ENCODE peak calls at places on chromosomes 2 and 18, in seven cellular contexts. One of them, this sample, is unnamed.
A peak's percentile ranks its signal among the peaks of the same experiment; 100 is the strongest.

GRCh38 chr2:230267556-230267955 is 42.0 kb downstream of the SP140 start:
- DNase-seq in upper lobe of right lung: no peak
- DNase-seq in left lung: no peak
- DNase-seq in ovary: no peak
- DNase-seq in mucosa of descending colon: no peak
- DNase-seq in lower lobe of right lung: no peak
- DNase-seq in breast epithelium: no peak
- DNase-seq in this sample: no peak

GRCh38 chr2:238847841-238848565 is at the start of gene TWIST2:
- DNase-seq in ovary: peak; percentile 84
- DNase-seq in upper lobe of right lung: peak; percentile 90
- DNase-seq in lower lobe of right lung: peak; percentile 81
- DNase-seq in mucosa of descending colon: no peak
- DNase-seq in breast epithelium: no peak
- DNase-seq in left lung: peak; percentile 74
- DNase-seq in this sample: no peak

GRCh38 chr2:37168217-37168981 is 11.6 kb upstream of the EIF2AK2 start:
- DNase-seq in lower lobe of right lung: no peak
- DNase-seq in breast epithelium: no peak
- DNase-seq in left lung: no peak
- DNase-seq in upper lobe of right lung: no peak
- DNase-seq in mucosa of descending colon: peak; percentile 38
- DNase-seq in ovary: no peak
- DNase-seq in this sample: no peak

GRCh38 chr2:28160986-28161425 is 231.7 kb upstream of the FOSL2 start:
- DNase-seq in mucosa of descending colon: no peak
- DNase-seq in lower lobe of right lung: no peak
- DNase-seq in ovary: no peak
- DNase-seq in upper lobe of right lung: no peak
- DNase-seq in left lung: no peak
- DNase-seq in breast epithelium: no peak
- DNase-seq in this sample: no peak

GRCh38 chr2:21231985-21232384 is 108.2 kb downstream of the TDRD15 start:
- DNase-seq in mucosa of descending colon: no peak
- DNase-seq in upper lobe of right lung: no peak
- DNase-seq in ovary: no peak
- DNase-seq in left lung: no peak
- DNase-seq in breast epithelium: no peak
- DNase-seq in lower lobe of right lung: no peak
- DNase-seq in this sample: no peak

GRCh38 chr2:232236200-232236599 is 142.4 kb upstream of the ALPP start:
- DNase-seq in upper lobe of right lung: no peak
- DNase-seq in ovary: no peak
- DNase-seq in breast epithelium: no peak
- DNase-seq in left lung: no peak
- DNase-seq in mucosa of descending colon: no peak
- DNase-seq in lower lobe of right lung: no peak
- DNase-seq in this sample: no peak

GRCh38 chr2:144890828-144891227 is 370.9 kb upstream of the ZEB2 start:
- DNase-seq in lower lobe of right lung: no peak
- DNase-seq in upper lobe of right lung: no peak
- DNase-seq in left lung: no peak
- DNase-seq in ovary: no peak
- DNase-seq in breast epithelium: no peak
- DNase-seq in mucosa of descending colon: no peak
- DNase-seq in this sample: no peak

GRCh38 chr2:199738723-199739412 is 112.1 kb downstream of the FTCDNL1 start:
- DNase-seq in breast epithelium: no peak
- DNase-seq in upper lobe of right lung: no peak
- DNase-seq in mucosa of descending colon: no peak
- DNase-seq in left lung: no peak
- DNase-seq in ovary: no peak
- DNase-seq in lower lobe of right lung: no peak
- DNase-seq in this sample: no peak

GRCh38 chr2:96537066-96537733 is 648 bp downstream of the ARID5A start:
- DNase-seq in mucosa of descending colon: peak; percentile 83
- DNase-seq in breast epithelium: no peak
- DNase-seq in lower lobe of right lung: peak; percentile 93
- DNase-seq in upper lobe of right lung: peak; percentile 92
- DNase-seq in left lung: peak; percentile 88
- DNase-seq in ovary: peak; percentile 71
- DNase-seq in this sample: peak; percentile 37

GRCh38 chr2:170177950-170178781 is at the start of gene MYO3B:
- DNase-seq in upper lobe of right lung: no peak
- DNase-seq in left lung: no peak
- DNase-seq in breast epithelium: no peak
- DNase-seq in ovary: no peak
- DNase-seq in lower lobe of right lung: no peak
- DNase-seq in mucosa of descending colon: no peak
- DNase-seq in this sample: no peak

GRCh38 chr18:45920367-45920766 is 46.8 kb downstream of the EPG5 start:
- DNase-seq in mucosa of descending colon: peak; percentile 71
- DNase-seq in breast epithelium: peak; percentile 91
- DNase-seq in lower lobe of right lung: peak; percentile 77
- DNase-seq in upper lobe of right lung: peak; percentile 84
- DNase-seq in ovary: peak; percentile 52
- DNase-seq in left lung: peak; percentile 67
- DNase-seq in this sample: no peak

GRCh38 chr2:102615620-102616436 is 3.5 kb upstream of the SLC9A2 start:
- DNase-seq in ovary: no peak
- DNase-seq in lower lobe of right lung: peak; percentile 78
- DNase-seq in upper lobe of right lung: peak; percentile 77
- DNase-seq in left lung: peak; percentile 65
- DNase-seq in mucosa of descending colon: peak; percentile 74
- DNase-seq in breast epithelium: no peak
- DNase-seq in this sample: no peak

GRCh38 chr2:106065268-106065982 is 128.7 kb downstream of the UXS1 start:
- DNase-seq in mucosa of descending colon: peak; percentile 27
- DNase-seq in ovary: peak; percentile 52
- DNase-seq in upper lobe of right lung: no peak
- DNase-seq in left lung: no peak
- DNase-seq in lower lobe of right lung: no peak
- DNase-seq in breast epithelium: no peak
- DNase-seq in this sample: no peak

GRCh38 chr2:6031165-6031867 is 339.1 kb downstream of the SOX11 start:
- DNase-seq in ovary: no peak
- DNase-seq in left lung: no peak
- DNase-seq in breast epithelium: no peak
- DNase-seq in mucosa of descending colon: no peak
- DNase-seq in lower lobe of right lung: no peak
- DNase-seq in upper lobe of right lung: no peak
- DNase-seq in this sample: no peak

GRCh38 chr2:171762879-171763573 is 75.8 kb downstream of the DYNC1I2 start:
- DNase-seq in lower lobe of right lung: no peak
- DNase-seq in ovary: no peak
- DNase-seq in left lung: no peak
- DNase-seq in mucosa of descending colon: no peak
- DNase-seq in breast epithelium: no peak
- DNase-seq in upper lobe of right lung: no peak
- DNase-seq in this sample: no peak

GRCh38 chr2:150080115-150080514 is 407.4 kb downstream of the RND3 start:
- DNase-seq in mucosa of descending colon: no peak
- DNase-seq in lower lobe of right lung: no peak
- DNase-seq in left lung: no peak
- DNase-seq in breast epithelium: no peak
- DNase-seq in ovary: no peak
- DNase-seq in upper lobe of right lung: no peak
- DNase-seq in this sample: no peak

DNA sequence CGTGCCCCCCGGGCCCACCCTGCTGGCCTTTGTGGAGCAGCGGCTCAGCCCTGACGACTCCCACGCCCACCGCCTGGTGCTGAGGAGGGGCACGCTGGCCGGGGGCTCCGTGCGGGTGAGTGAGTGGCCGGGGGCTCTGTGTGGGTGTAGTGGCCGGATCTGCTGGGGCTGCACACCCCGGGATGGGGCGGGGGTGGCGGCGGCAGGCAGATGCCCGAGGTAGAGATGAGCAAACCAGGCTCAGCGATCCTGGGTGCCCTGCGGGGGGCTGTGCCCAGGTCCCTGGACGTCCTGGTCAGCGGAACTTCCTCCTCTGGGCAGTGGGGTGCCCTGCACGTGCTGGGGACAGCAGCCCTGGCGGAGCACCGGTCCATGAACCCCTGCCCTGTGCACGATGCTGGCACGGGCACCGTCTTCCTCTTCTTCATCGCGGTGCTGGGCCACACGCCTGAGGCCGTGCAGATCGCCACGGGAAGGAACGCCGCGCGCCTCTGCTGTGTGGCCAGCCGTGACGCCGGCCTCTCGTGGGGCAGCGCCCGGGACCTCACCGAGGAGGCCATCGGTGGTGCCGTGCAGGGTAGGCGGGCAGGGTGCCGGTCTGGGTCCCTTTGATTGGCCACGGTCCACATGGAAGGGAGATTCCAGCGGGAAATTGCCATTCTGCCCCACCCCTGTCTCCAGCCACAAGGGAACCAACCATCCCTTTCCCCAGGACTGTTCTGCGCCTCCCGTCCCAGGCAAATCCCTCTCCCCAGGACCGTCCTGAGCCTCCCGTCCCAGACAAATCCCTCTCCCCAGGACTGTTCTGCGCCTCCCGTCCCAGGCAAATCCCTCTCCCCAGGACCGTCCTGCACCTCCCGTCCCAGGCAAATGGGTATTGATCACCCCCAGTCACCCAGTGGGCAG is 5.8 kb downstream of the NEU4 start:
- DNase-seq in ovary: no peak
- DNase-seq in left lung: peak; percentile 26
- DNase-seq in breast epithelium: peak; percentile 34
- DNase-seq in upper lobe of right lung: peak; percentile 60
- DNase-seq in lower lobe of right lung: peak; percentile 44
- DNase-seq in mucosa of descending colon: peak; percentile 42
- DNase-seq in this sample: no peak
- H3K4me1 ChIP-seq in ovary: no peaks in the 10 kb centered on the region
- H3K4me1 ChIP-seq in left lung: no peaks in the 10 kb centered on the region
- H3K4me1 ChIP-seq in breast epithelium: no peaks in the 10 kb centered on the region
- H3K4me1 ChIP-seq in upper lobe of right lung: no peaks in the 10 kb centered on the region
- H3K4me1 ChIP-seq in lower lobe of right lung: peaks cover 8% of the 10 kb centered on the region
- H3K4me1 ChIP-seq in mucosa of descending colon: peaks cover 15% of the 10 kb centered on the region
- H3K4me1 ChIP-seq in this sample: peaks cover 8% of the 10 kb centered on the region

DNA sequence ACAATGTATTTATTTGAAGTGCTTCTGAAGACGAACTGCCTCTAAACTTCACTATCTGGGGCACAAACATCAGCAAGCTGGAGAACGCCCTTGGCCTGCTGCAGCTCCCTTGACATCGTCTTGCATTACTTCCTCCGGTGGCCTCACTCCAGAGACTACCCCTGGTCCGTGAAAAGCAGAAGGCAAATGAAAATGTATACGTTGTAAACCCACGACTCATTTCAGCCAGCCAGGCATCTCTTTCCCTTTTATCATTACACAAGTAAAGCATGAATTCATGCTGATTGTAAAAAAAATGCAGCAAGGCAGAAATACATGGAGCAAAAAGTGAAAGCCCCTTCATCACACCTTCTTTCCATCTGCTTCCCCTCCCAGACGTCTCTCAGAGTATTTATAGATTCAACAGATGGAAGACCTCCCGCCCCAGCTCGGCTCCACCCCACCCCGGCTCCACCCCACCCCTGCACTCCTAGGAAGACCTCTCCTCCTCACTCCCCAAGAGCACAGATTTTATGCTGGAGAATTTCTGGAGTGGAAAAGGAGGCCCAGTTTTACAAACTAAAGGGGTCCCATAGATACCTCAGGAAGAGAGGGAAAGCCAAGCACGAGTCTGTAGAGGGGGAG is 41.6 kb upstream of the RALBP1 start:
- DNase-seq in breast epithelium: no peak
- DNase-seq in upper lobe of right lung: no peak
- DNase-seq in ovary: no peak
- DNase-seq in mucosa of descending colon: no peak
- DNase-seq in lower lobe of right lung: no peak
- DNase-seq in left lung: no peak
- DNase-seq in this sample: no peak
- H3K4me3 ChIP-seq in breast epithelium: no peak overlapping the region
- H3K4me3 ChIP-seq in upper lobe of right lung: no peak overlapping the region
- H3K4me3 ChIP-seq in ovary: no peak overlapping the region
- H3K4me3 ChIP-seq in mucosa of descending colon: no peak overlapping the region
- H3K4me3 ChIP-seq in lower lobe of right lung: no peak overlapping the region
- H3K4me3 ChIP-seq in left lung: no peak overlapping the region
- H3K4me3 ChIP-seq in this sample: no peak overlapping the region

GRCh38 chr18:49170925-49171509 is 220.3 kb upstream of the SMAD7 start:
- DNase-seq in breast epithelium: no peak
- DNase-seq in lower lobe of right lung: no peak
- DNase-seq in upper lobe of right lung: no peak
- DNase-seq in ovary: no peak
- DNase-seq in left lung: no peak
- DNase-seq in mucosa of descending colon: no peak
- DNase-seq in this sample: no peak

GRCh38 chr18:49168281-49168680 is 217.5 kb upstream of the SMAD7 start:
- DNase-seq in mucosa of descending colon: no peak
- DNase-seq in breast epithelium: no peak
- DNase-seq in left lung: no peak
- DNase-seq in lower lobe of right lung: no peak
- DNase-seq in upper lobe of right lung: no peak
- DNase-seq in ovary: no peak
- DNase-seq in this sample: no peak

GRCh38 chr18:49167084-49167483 is 216.3 kb upstream of the SMAD7 start:
- DNase-seq in left lung: no peak
- DNase-seq in mucosa of descending colon: no peak
- DNase-seq in breast epithelium: no peak
- DNase-seq in ovary: no peak
- DNase-seq in upper lobe of right lung: no peak
- DNase-seq in lower lobe of right lung: no peak
- DNase-seq in this sample: no peak

GRCh38 chr18:49170145-49170544 is 219.4 kb upstream of the SMAD7 start:
- DNase-seq in ovary: no peak
- DNase-seq in left lung: no peak
- DNase-seq in lower lobe of right lung: no peak
- DNase-seq in upper lobe of right lung: no peak
- DNase-seq in mucosa of descending colon: no peak
- DNase-seq in breast epithelium: no peak
- DNase-seq in this sample: no peak

DNA sequence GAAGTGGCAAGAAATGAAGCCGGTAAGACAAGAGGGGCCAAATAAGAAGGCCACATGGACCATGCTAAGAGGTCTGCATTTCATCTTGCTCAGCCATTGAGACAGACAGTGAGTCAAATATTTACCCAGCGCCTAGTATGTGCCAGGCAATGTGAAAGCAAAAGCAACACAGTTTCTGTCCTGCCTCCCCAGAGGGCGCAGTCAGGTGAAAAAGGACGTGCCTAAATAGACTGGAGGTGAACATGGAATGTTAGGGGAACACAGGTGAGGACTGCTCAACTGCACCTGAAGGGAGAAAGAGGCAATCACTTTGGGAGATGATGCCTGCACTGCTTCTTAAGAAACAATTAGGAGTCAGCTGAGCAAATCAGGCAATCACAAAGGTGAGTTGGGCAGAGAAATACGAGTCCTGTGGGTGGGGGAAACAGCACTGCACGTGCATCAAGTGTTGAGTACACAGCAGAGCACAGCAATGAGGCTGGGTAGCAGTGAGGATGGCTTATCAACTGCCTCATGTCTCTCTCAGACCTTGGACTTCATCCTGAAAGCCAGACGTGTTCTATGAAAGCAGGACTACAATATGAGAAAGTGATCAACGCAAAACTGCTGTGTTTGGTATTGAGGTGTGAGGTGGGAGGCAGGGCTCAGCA is 218.3 kb upstream of the SMAD7 start:
- DNase-seq in lower lobe of right lung: no peak
- DNase-seq in upper lobe of right lung: no peak
- DNase-seq in mucosa of descending colon: peak; percentile 48
- DNase-seq in ovary: no peak
- DNase-seq in left lung: no peak
- DNase-seq in breast epithelium: no peak
- DNase-seq in this sample: no peak
- TF ChIP-seq CTCF in lower lobe of right lung: no peak
- TF ChIP-seq CTCF in upper lobe of right lung: peak; percentile 7
- TF ChIP-seq CTCF in mucosa of descending colon: no peak
- TF ChIP-seq CTCF in ovary: no peak
- TF ChIP-seq CTCF in left lung: no peak
- TF ChIP-seq CTCF in breast epithelium: no peak
- TF ChIP-seq CTCF in this sample: no peak

GRCh38 chr2:128413718-128414341 is 95.2 kb upstream of the HS6ST1 start:
- DNase-seq in ovary: no peak
- DNase-seq in lower lobe of right lung: no peak
- DNase-seq in upper lobe of right lung: peak; percentile 13
- DNase-seq in left lung: peak; percentile 2
- DNase-seq in breast epithelium: no peak
- DNase-seq in mucosa of descending colon: no peak
- DNase-seq in this sample: no peak
- H3K4me1 ChIP-seq in ovary: no peaks in the 10 kb centered on the region
- H3K4me1 ChIP-seq in lower lobe of right lung: no peaks in the 10 kb centered on the region
- H3K4me1 ChIP-seq in upper lobe of right lung: no peaks in the 10 kb centered on the region
- H3K4me1 ChIP-seq in left lung: no peaks in the 10 kb centered on the region
- H3K4me1 ChIP-seq in breast epithelium: no peaks in the 10 kb centered on the region
- H3K4me1 ChIP-seq in mucosa of descending colon: no peaks in the 10 kb centered on the region
- H3K4me1 ChIP-seq in this sample: no peaks in the 10 kb centered on the region

This sample was measured in esophagus squamous epithelium.